ENCODE peak calls at places on chromosomes 7 and 10, in eight cellular contexts. One of them, this sample, is unnamed.
A peak's percentile ranks its signal among the peaks of the same experiment; 100 is the strongest.

GRCh38 chr7:106344861-106345260 is 60.1 kb upstream of the NAMPT start:
- DNase-seq in MCF 10A: no peak
- DNase-seq in NCI-H345: no peak
- DNase-seq in dorsolateral prefrontal cortex: no peak
- DNase-seq in epithelial cell of proximal tubule: no peak
- DNase-seq in MG63: no peak
- DNase-seq in hippocampal formation: no peak
- DNase-seq in left kidney: no peak
- DNase-seq in this sample: no peak

GRCh38 chr7:108203433-108204002 is 73.4 kb upstream of the LAMB4 start:
- DNase-seq in epithelial cell of proximal tubule: no peak
- DNase-seq in left kidney: no peak
- DNase-seq in NCI-H345: no peak
- DNase-seq in hippocampal formation: no peak
- DNase-seq in MG63: no peak
- DNase-seq in dorsolateral prefrontal cortex: no peak
- DNase-seq in MCF 10A: no peak
- DNase-seq in this sample: no peak

GRCh38 chr10:119368991-119369869 is 161.9 kb downstream of the GRK5 start:
- DNase-seq in left kidney: peak; percentile 69
- DNase-seq in NCI-H345: no peak
- DNase-seq in MG63: no peak
- DNase-seq in epithelial cell of proximal tubule: no peak
- DNase-seq in dorsolateral prefrontal cortex: no peak
- DNase-seq in MCF 10A: no peak
- DNase-seq in hippocampal formation: no peak
- DNase-seq in this sample: no peak

GRCh38 chr7:141991144-141991543 is 4.5 kb upstream of the MGAM start:
- DNase-seq in NCI-H345: no peak
- DNase-seq in MCF 10A: no peak
- DNase-seq in MG63: no peak
- DNase-seq in epithelial cell of proximal tubule: no peak
- DNase-seq in dorsolateral prefrontal cortex: no peak
- DNase-seq in hippocampal formation: no peak
- DNase-seq in left kidney: no peak
- DNase-seq in this sample: no peak

GRCh38 chr10:113993489-113993932 is 50.2 kb upstream of the ADRB1 start:
- DNase-seq in NCI-H345: no peak
- DNase-seq in left kidney: no peak
- DNase-seq in epithelial cell of proximal tubule: no peak
- DNase-seq in MCF 10A: no peak
- DNase-seq in MG63: no peak
- DNase-seq in dorsolateral prefrontal cortex: no peak
- DNase-seq in hippocampal formation: no peak
- DNase-seq in this sample: no peak

GRCh38 chr10:124390788-124391187 is 27.9 kb downstream of the OAT start:
- DNase-seq in epithelial cell of proximal tubule: no peak
- DNase-seq in hippocampal formation: no peak
- DNase-seq in dorsolateral prefrontal cortex: no peak
- DNase-seq in MG63: no peak
- DNase-seq in MCF 10A: no peak
- DNase-seq in NCI-H345: no peak
- DNase-seq in left kidney: no peak
- DNase-seq in this sample: no peak

GRCh38 chr7:30027065-30027456 is 559 bp upstream of the FKBP14 start:
- DNase-seq in left kidney: peak; percentile 56
- DNase-seq in hippocampal formation: peak; percentile 81
- DNase-seq in NCI-H345: no peak
- DNase-seq in dorsolateral prefrontal cortex: no peak
- DNase-seq in MG63: peak; percentile 7
- DNase-seq in MCF 10A: peak; percentile 47
- DNase-seq in epithelial cell of proximal tubule: peak; percentile 70
- DNase-seq in this sample: no peak

GRCh38 chr7:38105874-38106483 is 72.1 kb upstream of the STARD3NL start:
- DNase-seq in hippocampal formation: peak; percentile 70
- DNase-seq in NCI-H345: peak; percentile 51
- DNase-seq in MCF 10A: peak; percentile 47
- DNase-seq in dorsolateral prefrontal cortex: no peak
- DNase-seq in MG63: peak; percentile 18
- DNase-seq in left kidney: peak; percentile 61
- DNase-seq in epithelial cell of proximal tubule: no peak
- DNase-seq in this sample: no peak

GRCh38 chr7:867001-867405 is 9.4 kb upstream of the GET4 start:
- DNase-seq in MG63: no peak
- DNase-seq in epithelial cell of proximal tubule: peak; percentile 54
- DNase-seq in NCI-H345: no peak
- DNase-seq in MCF 10A: no peak
- DNase-seq in dorsolateral prefrontal cortex: no peak
- DNase-seq in hippocampal formation: peak; percentile 32
- DNase-seq in left kidney: peak; percentile 33
- DNase-seq in this sample: peak; percentile 72

GRCh38 chr7:30447466-30447865 is 31.1 kb downstream of the NOD1 start:
- DNase-seq in hippocampal formation: no peak
- DNase-seq in MCF 10A: no peak
- DNase-seq in epithelial cell of proximal tubule: no peak
- DNase-seq in left kidney: no peak
- DNase-seq in NCI-H345: no peak
- DNase-seq in MG63: no peak
- DNase-seq in dorsolateral prefrontal cortex: no peak
- DNase-seq in this sample: no peak

GRCh38 chr7:584122-584465 is 64.4 kb upstream of the PDGFA start:
- DNase-seq in MCF 10A: no peak
- DNase-seq in NCI-H345: no peak
- DNase-seq in MG63: no peak
- DNase-seq in left kidney: no peak
- DNase-seq in dorsolateral prefrontal cortex: no peak
- DNase-seq in hippocampal formation: no peak
- DNase-seq in epithelial cell of proximal tubule: no peak
- DNase-seq in this sample: no peak

GRCh38 chr10:122277737-122278136 is 6.6 kb downstream of the BTBD16 start:
- DNase-seq in epithelial cell of proximal tubule: no peak
- DNase-seq in left kidney: no peak
- DNase-seq in dorsolateral prefrontal cortex: no peak
- DNase-seq in hippocampal formation: no peak
- DNase-seq in MCF 10A: no peak
- DNase-seq in MG63: no peak
- DNase-seq in NCI-H345: no peak
- DNase-seq in this sample: no peak

GRCh38 chr7:70463332-70463938 is 668.5 kb upstream of the GALNT17 start:
- DNase-seq in hippocampal formation: no peak
- DNase-seq in dorsolateral prefrontal cortex: no peak
- DNase-seq in MG63: no peak
- DNase-seq in epithelial cell of proximal tubule: no peak
- DNase-seq in MCF 10A: no peak
- DNase-seq in NCI-H345: no peak
- DNase-seq in left kidney: peak; percentile 36
- DNase-seq in this sample: no peak

GRCh38 chr7:137009404-137009803 is 141.0 kb downstream of the CHRM2 start:
- DNase-seq in dorsolateral prefrontal cortex: no peak
- DNase-seq in MCF 10A: no peak
- DNase-seq in epithelial cell of proximal tubule: no peak
- DNase-seq in hippocampal formation: no peak
- DNase-seq in left kidney: no peak
- DNase-seq in MG63: no peak
- DNase-seq in NCI-H345: no peak
- DNase-seq in this sample: no peak

GRCh38 chr7:322708-323111 is 32.7 kb downstream of the FOXL3 start:
- DNase-seq in hippocampal formation: no peak
- DNase-seq in dorsolateral prefrontal cortex: no peak
- DNase-seq in epithelial cell of proximal tubule: no peak
- DNase-seq in left kidney: no peak
- DNase-seq in MG63: no peak
- DNase-seq in NCI-H345: no peak
- DNase-seq in MCF 10A: no peak
- DNase-seq in this sample: no peak

GRCh38 chr7:40680657-40681056 is 545.9 kb downstream of the SUGCT start:
- DNase-seq in hippocampal formation: no peak
- DNase-seq in epithelial cell of proximal tubule: no peak
- DNase-seq in MG63: no peak
- DNase-seq in left kidney: peak; percentile 41
- DNase-seq in MCF 10A: peak; percentile 52
- DNase-seq in NCI-H345: no peak
- DNase-seq in dorsolateral prefrontal cortex: no peak
- DNase-seq in this sample: no peak

GRCh38 chr10:112834661-112835060 is 115.4 kb upstream of the TCF7L2 start:
- DNase-seq in dorsolateral prefrontal cortex: no peak
- DNase-seq in NCI-H345: no peak
- DNase-seq in MG63: no peak
- DNase-seq in MCF 10A: no peak
- DNase-seq in hippocampal formation: no peak
- DNase-seq in epithelial cell of proximal tubule: no peak
- DNase-seq in left kidney: peak; percentile 68
- DNase-seq in this sample: no peak

GRCh38 chr7:135558337-135558767 is 635 bp downstream of the NUP205 start:
- DNase-seq in NCI-H345: peak; percentile 66
- DNase-seq in MCF 10A: peak; percentile 85
- DNase-seq in dorsolateral prefrontal cortex: peak; percentile 59
- DNase-seq in MG63: peak; percentile 50
- DNase-seq in epithelial cell of proximal tubule: no peak
- DNase-seq in left kidney: peak; percentile 90
- DNase-seq in hippocampal formation: no peak
- DNase-seq in this sample: peak; percentile 11

GRCh38 chr7:5425507-5426225 is 2.0 kb upstream of the TNRC18 start:
- DNase-seq in MCF 10A: peak; percentile 88
- DNase-seq in NCI-H345: peak; percentile 81
- DNase-seq in epithelial cell of proximal tubule: no peak
- DNase-seq in MG63: peak; percentile 93
- DNase-seq in hippocampal formation: peak; percentile 85
- DNase-seq in left kidney: peak; percentile 97
- DNase-seq in dorsolateral prefrontal cortex: peak; percentile 78
- DNase-seq in this sample: no peak

GRCh38 chr10:110414563-110415309 is 83.0 kb upstream of the DUSP5 start:
- DNase-seq in hippocampal formation: no peak
- DNase-seq in dorsolateral prefrontal cortex: no peak
- DNase-seq in MG63: no peak
- DNase-seq in MCF 10A: peak; percentile 89
- DNase-seq in epithelial cell of proximal tubule: peak; percentile 71
- DNase-seq in left kidney: no peak
- DNase-seq in NCI-H345: no peak
- DNase-seq in this sample: no peak

GRCh38 chr10:283916-284356 is 148.7 kb downstream of the ZMYND11 start:
- DNase-seq in dorsolateral prefrontal cortex: no peak
- DNase-seq in MCF 10A: no peak
- DNase-seq in hippocampal formation: no peak
- DNase-seq in epithelial cell of proximal tubule: no peak
- DNase-seq in left kidney: no peak
- DNase-seq in NCI-H345: no peak
- DNase-seq in MG63: no peak
- DNase-seq in this sample: no peak

GRCh38 chr10:29881336-29881751 is 178.0 kb downstream of the JCAD start:
- DNase-seq in MG63: no peak
- DNase-seq in epithelial cell of proximal tubule: no peak
- DNase-seq in left kidney: peak; percentile 74
- DNase-seq in NCI-H345: no peak
- DNase-seq in dorsolateral prefrontal cortex: no peak
- DNase-seq in MCF 10A: no peak
- DNase-seq in hippocampal formation: no peak
- DNase-seq in this sample: peak; percentile 36

GRCh38 chr7:44264221-44264956 is 61.0 kb downstream of the CAMK2B start:
- DNase-seq in dorsolateral prefrontal cortex: no peak
- DNase-seq in MG63: no peak
- DNase-seq in MCF 10A: peak; percentile 89
- DNase-seq in left kidney: no peak
- DNase-seq in epithelial cell of proximal tubule: no peak
- DNase-seq in NCI-H345: peak; percentile 83
- DNase-seq in hippocampal formation: no peak
- DNase-seq in this sample: no peak

GRCh38 chr10:3111626-3112220 is 44.4 kb downstream of the PFKP start:
- DNase-seq in NCI-H345: no peak
- DNase-seq in MG63: no peak
- DNase-seq in epithelial cell of proximal tubule: no peak
- DNase-seq in hippocampal formation: no peak
- DNase-seq in left kidney: peak; percentile 93
- DNase-seq in dorsolateral prefrontal cortex: no peak
- DNase-seq in MCF 10A: no peak
- DNase-seq in this sample: no peak

GRCh38 chr7:18235819-18236218 is 208.2 kb upstream of the PRPS1L1 start:
- DNase-seq in hippocampal formation: no peak
- DNase-seq in epithelial cell of proximal tubule: no peak
- DNase-seq in MG63: no peak
- DNase-seq in NCI-H345: no peak
- DNase-seq in MCF 10A: no peak
- DNase-seq in dorsolateral prefrontal cortex: no peak
- DNase-seq in left kidney: no peak
- DNase-seq in this sample: no peak

GRCh38 chr7:78398081-78398480 is 599.5 kb downstream of the PHTF2 start:
- DNase-seq in epithelial cell of proximal tubule: no peak
- DNase-seq in MG63: no peak
- DNase-seq in dorsolateral prefrontal cortex: no peak
- DNase-seq in hippocampal formation: no peak
- DNase-seq in MCF 10A: no peak
- DNase-seq in NCI-H345: no peak
- DNase-seq in left kidney: no peak
- DNase-seq in this sample: no peak

GRCh38 chr10:85265121-85265520 is 936.7 kb downstream of the CCSER2 start:
- DNase-seq in epithelial cell of proximal tubule: no peak
- DNase-seq in MG63: no peak
- DNase-seq in left kidney: no peak
- DNase-seq in dorsolateral prefrontal cortex: no peak
- DNase-seq in NCI-H345: no peak
- DNase-seq in hippocampal formation: no peak
- DNase-seq in MCF 10A: peak; percentile 31
- DNase-seq in this sample: no peak